ENCODE peak calls at places on chromosomes 4 and X, in four cellular contexts. Q is mesendoderm, E is neuronal stem cell, M is PC-3. K is an unnamed sample.
A peak's percentile ranks its signal among the peaks of the same experiment; 100 is the strongest.

GRCh38 chr4:108113229-108113628 is 55.5 kb downstream of the LEF1 start:
- DNase-seq in E (no peak), M (no peak), Q (no peak), K (no peak)

GRCh38 chr4:103026868-103027267 is 7.4 kb upstream of the SLC9B1 start:
- DNase-seq in M (no peak), Q (no peak), E (no peak), K (no peak)

GRCh38 chrX:17484592-17484991 is 109.6 kb downstream of the NHS start:
- DNase-seq in Q (no peak), E (no peak), M (no peak), K (no peak)

GRCh38 chr4:133148690-133149363 is at the start of gene PCDH10:
- DNase-seq in M (peak; percentile 85), E (peak; percentile 91), Q (peak; percentile 98), K (peak; percentile 99)

GRCh38 chr4:5866841-5867782 is 25.8 kb downstream of the CRMP1 start:
- DNase-seq in Q (no peak), E (no peak), M (no peak), K (no peak)

GRCh38 chr4:8516996-8517550 is 63.1 kb upstream of the GPR78 start:
- DNase-seq in E (no peak), Q (no peak), M (no peak), K (peak; percentile 25)

GRCh38 chr4:84927428-84927827 is 39.1 kb downstream of the WDFY3 start:
- DNase-seq in M (no peak), Q (peak; percentile 50), E (no peak), K (no peak)

GRCh38 chrX:2413969-2414368 is 86.8 kb downstream of the DHRSX start:
- DNase-seq in E (no peak), Q (no peak), M (no peak), K (no peak)

GRCh38 chr4:2090642-2091041 is 31.5 kb downstream of the NAT8L start:
- DNase-seq in Q (no peak), M (no peak), E (no peak), K (no peak)

GRCh38 chr4:16900325-16900724 is 1.9 kb upstream of the LDB2 start:
- DNase-seq in M (no peak), E (no peak), Q (no peak), K (no peak)

GRCh38 chrX:41148553-41148952 is 63.3 kb downstream of the USP9X start:
- DNase-seq in E (no peak), Q (no peak), M (peak; percentile 79), K (peak; percentile 68)

GRCh38 chr4:143432258-143432591 is 81.3 kb upstream of the SMARCA5 start:
- DNase-seq in Q (no peak), E (no peak), M (no peak), K (no peak)

GRCh38 chr4:181566490-181566889 is 676.7 kb upstream of the TENM3 start:
- DNase-seq in E (no peak), M (no peak), Q (no peak), K (peak; percentile 69)

GRCh38 chrX:105894721-105895120 is 72.4 kb downstream of the NRK start:
- DNase-seq in Q (no peak), E (no peak), M (no peak), K (no peak)

DNA sequence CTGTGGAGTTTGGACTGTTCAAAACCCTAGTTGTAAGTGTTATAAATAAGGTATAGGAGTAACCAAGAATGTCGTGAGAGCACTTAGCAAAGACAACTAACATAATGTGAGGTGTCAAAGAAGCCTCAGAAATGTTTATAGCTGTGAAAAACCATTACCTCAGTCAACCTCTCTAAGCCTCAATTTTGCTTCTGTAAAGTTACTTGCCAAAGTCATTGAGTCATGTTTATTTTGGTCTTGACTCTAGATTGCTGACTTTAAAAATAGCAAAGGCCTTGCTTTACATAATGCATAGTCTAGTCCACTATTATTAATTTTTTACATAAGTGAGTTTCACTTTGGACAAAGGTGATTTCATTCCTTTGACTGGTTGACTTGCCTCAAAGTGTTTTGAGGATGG is 257.6 kb upstream of the CXXC4 start:
- DNase-seq in Q (no peak), M (no peak), E (no peak), K (no peak)
- H3K9ac ChIP-seq in Q (no peak overlapping the region), M (no peak overlapping the region), E (no peak overlapping the region), K (no peak overlapping the region)

GRCh38 chrX:118211891-118212816 is 95.5 kb upstream of the KLHL13 start:
- DNase-seq in Q (no peak), E (no peak), M (no peak), K (no peak)
- H3K4me3 ChIP-seq in Q (no peak overlapping the region), E (no peak overlapping the region), M (no peak overlapping the region), K (no peak overlapping the region)

DNA sequence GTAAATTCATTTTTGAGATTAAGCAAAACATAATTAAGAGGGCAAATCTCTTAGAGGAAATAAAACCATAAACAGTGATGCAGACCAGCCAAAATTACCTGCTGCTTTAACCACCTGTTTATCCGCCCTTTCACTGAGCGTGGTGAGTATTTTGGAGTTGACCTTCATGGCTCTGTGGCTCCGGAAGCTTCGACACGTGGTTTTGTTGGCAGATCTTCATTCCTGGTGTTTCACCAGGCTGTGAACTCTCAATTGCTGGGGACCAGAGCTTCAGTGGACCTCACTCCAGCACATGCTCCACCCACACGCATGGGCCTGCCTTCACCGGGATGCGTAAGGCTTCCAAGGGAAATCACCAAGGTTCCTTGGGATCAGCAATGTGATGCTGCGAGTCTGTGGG is 83.8 kb downstream of the FHDC1 start:
- DNase-seq in E (no peak), M (no peak), Q (no peak), K (no peak)
- H3K4me1 ChIP-seq in E (peaks cover 3% of the 10 kb centered on the region), M (no peaks in the 10 kb centered on the region), Q (no peaks in the 10 kb centered on the region), K (no peaks in the 10 kb centered on the region)

GRCh38 chr4:120682981-120683380 is 239.5 kb downstream of the PRDM5 start:
- DNase-seq in E (no peak), Q (no peak), M (no peak), K (peak; percentile 34)
- H3K9ac ChIP-seq in E (no peak overlapping the region), Q (no peak overlapping the region), M (no peak overlapping the region), K (no peak overlapping the region)

GRCh38 chr4:184655889-184656869 is 6.6 kb downstream of the PRIMPOL start:
- DNase-seq in Q (no peak), E (no peak), M (no peak), K (no peak)
- H3K4me3 ChIP-seq in Q (no peak overlapping the region), E (no peak overlapping the region), M (no peak overlapping the region), K (no peak overlapping the region)

DNA sequence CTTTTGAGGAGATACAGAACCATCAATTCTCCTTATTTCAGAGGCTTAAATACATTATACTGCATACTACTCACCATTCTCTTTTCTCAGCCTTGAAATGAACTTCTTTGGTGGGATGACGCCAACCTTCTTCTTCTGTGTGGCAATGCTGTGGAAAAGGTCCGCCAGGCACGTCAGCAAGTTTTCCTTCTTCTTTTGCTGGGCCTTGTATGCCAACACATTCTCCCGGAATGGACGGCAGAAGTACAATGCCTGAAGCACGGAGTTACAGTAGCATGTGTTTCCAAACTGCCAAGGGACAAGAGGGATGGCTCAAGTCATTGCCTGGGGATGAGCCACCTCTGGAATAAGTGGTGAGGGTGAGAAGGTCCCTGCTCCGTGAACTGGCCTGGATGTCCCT is 31.2 kb downstream of the USP46 start:
- DNase-seq in E (no peak), Q (no peak), M (no peak), K (no peak)
- H3K4me1 ChIP-seq in E (peaks cover 2% of the 10 kb centered on the region), Q (no peaks in the 10 kb centered on the region), M (no peaks in the 10 kb centered on the region), K (peaks cover 14% of the 10 kb centered on the region)

DNA sequence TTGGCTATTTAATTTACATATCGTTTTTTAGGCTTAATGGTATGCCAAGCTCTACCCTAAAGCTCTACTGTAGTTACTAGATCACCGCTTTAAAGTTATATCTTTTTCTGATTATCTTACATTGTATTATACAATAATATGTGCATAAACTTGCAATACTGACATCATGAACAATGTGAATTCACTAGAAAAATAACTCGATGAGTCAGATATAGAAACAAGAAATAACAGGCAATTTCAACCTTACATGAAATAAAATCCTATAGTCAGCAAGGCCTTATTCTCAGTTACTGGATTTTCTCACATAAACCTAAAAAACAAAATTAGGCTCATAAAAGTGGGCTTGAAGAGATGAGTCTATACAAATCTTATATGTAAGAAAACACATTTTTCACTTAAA is 32.4 kb downstream of the PDGFC start:
- DNase-seq in M (no peak), Q (no peak), E (no peak), K (no peak)
- H3K9ac ChIP-seq in M (no peak overlapping the region), Q (no peak overlapping the region), E (no peak overlapping the region), K (no peak overlapping the region)

DNA sequence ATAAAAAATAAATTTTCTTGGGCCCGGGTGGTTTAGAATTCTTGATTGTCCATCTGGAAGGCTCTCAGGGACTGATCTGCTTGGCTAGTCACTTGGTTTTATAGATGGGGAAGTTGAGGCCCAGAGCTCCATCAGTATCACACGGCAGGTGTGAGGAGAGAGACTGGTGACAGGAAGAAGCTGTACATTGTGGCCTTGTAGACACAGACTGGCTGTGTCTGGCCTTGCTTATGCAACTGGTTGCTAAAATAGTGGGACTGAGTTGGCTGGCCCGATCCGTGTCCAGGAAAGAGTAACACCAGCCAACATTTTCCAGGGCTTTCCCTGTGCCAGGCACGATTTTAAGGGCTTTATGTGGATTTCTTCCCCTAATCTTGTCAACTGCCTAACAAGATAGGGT is 2.8 kb downstream of the TBC1D14 start:
- DNase-seq in M (no peak), Q (no peak), E (no peak), K (no peak)
- H3K4me3 ChIP-seq in M (no peak overlapping the region), Q (no peak overlapping the region), E (no peak overlapping the region), K (no peak overlapping the region)

K was measured in adipocyte.